ENCODE peak calls at places on chromosome X, in six cellular contexts. M is brain microvascular endothelial cell, E is prostate gland, T is suprapubic skin, K is lung, P is lower lobe of right lung. X is an unnamed sample. For H3K27me3, the result is how much of the 10 kb centered on the place peaks cover.

GRCh38 chrX:52577464-52578173 is 60.8 kb upstream of the XAGE1B start:
- DNase-seq in M (no peak), E (no peak), P (no peak), T (no peak), K (no peak), X (no peak)

GRCh38 chrX:22135171-22135711 is 103.1 kb downstream of the PHEX start:
- DNase-seq in K (no peak), M (peak), E (peak), T (no peak), P (no peak), X (no peak)

GRCh38 chrX:66635360-66635759 is 3.5 kb downstream of the EDA2R start:
- DNase-seq in E (no peak), P (no peak), T (no peak), K (no peak), M (peak), X (no peak)

GRCh38 chrX:20029728-20030127 is 38.9 kb upstream of the BCLAF3 start:
- DNase-seq in M (no peak), E (peak), K (no peak), T (no peak), P (no peak), X (no peak)

GRCh38 chrX:125727117-125727516 is 407.4 kb downstream of the TEX13C start:
- DNase-seq in E (no peak), T (no peak), M (no peak), P (no peak), K (no peak), X (no peak)

GRCh38 chrX:1598021-1598875 is 6.8 kb downstream of the AKAP17A start:
- DNase-seq in M (no peak), P (peak), E (no peak), K (no peak), T (peak), X (no peak)

GRCh38 chrX:48802089-48802812 is 384 bp downstream of the HDAC6 start:
- DNase-seq in T (peak), K (peak), P (peak), M (peak), E (peak), X (peak)

GRCh38 chrX:31266172-31267076 is 194.6 kb upstream of the FTHL17 start:
- DNase-seq in M (no peak), E (peak), T (peak), P (peak), K (peak), X (no peak)

GRCh38 chrX:44705817-44706551 is 137.8 kb upstream of the DUSP21 start:
- DNase-seq in P (no peak), M (no peak), E (no peak), T (no peak), K (no peak), X (no peak)

GRCh38 chrX:30196322-30196721 is 19.0 kb upstream of the MAGEB2 start:
- DNase-seq in P (no peak), T (no peak), K (no peak), E (no peak), M (peak), X (no peak)

GRCh38 chrX:133994576-133994975 is 9.2 kb upstream of the GPC3 start:
- DNase-seq in E (no peak), T (no peak), P (no peak), K (no peak), M (no peak), X (no peak)

GRCh38 chrX:138648570-138648969 is 62.9 kb downstream of the FGF13 start:
- DNase-seq in E (no peak), K (no peak), T (no peak), P (no peak), M (no peak), X (no peak)

GRCh38 chrX:39903343-39903742 is 194.4 kb downstream of the BCOR start:
- DNase-seq in M (no peak), T (no peak), E (no peak), P (no peak), K (no peak), X (no peak)

GRCh38 chrX:66163849-66164401 is at the start of gene HEPH:
- DNase-seq in M (no peak), E (no peak), K (no peak), T (no peak), P (no peak), X (no peak)

GRCh38 chrX:51976503-51976902 is 83.1 kb downstream of the MAGED1 start:
- DNase-seq in E (no peak), T (no peak), K (no peak), P (no peak), M (no peak), X (no peak)

GRCh38 chrX:53089224-53089842 is 4.6 kb upstream of the KANTR start:
- DNase-seq in P (peak), T (no peak), E (peak), M (peak), K (no peak), X (no peak)

GRCh38 chrX:48715876-48716502 is 19.5 kb downstream of the SUV39H1 start:
- DNase-seq in T (no peak), P (no peak), K (no peak), M (no peak), E (no peak), X (no peak)

GRCh38 chrX:145751943-145752342 is 65.7 kb upstream of the SLITRK2 start:
- DNase-seq in P (no peak), T (no peak), M (peak), K (no peak), E (no peak), X (no peak)

GRCh38 chrX:43813898-43814297 is 68.4 kb downstream of the MAOB start:
- DNase-seq in K (no peak), M (no peak), E (no peak), T (no peak), P (no peak), X (no peak)

GRCh38 chrX:9529223-9529622 is 64.4 kb downstream of the TBL1X start:
- DNase-seq in P (no peak), E (no peak), K (no peak), M (no peak), T (no peak), X (no peak)

GRCh38 chrX:24479924-24480722 is 15.0 kb downstream of the PDK3 start:
- DNase-seq in M (no peak), P (peak), E (no peak), T (no peak), K (peak), X (no peak)

GRCh38 chrX:9494806-9495205 is 29.9 kb downstream of the TBL1X start:
- DNase-seq in P (no peak), T (no peak), K (no peak), E (no peak), M (no peak), X (no peak)

GRCh38 chrX:38636949-38637819 is 75.8 kb downstream of the TSPAN7 start:
- DNase-seq in K (no peak), P (no peak), M (no peak), T (no peak), E (peak), X (no peak)

GRCh38 chrX:138765061-138765460 is 53.5 kb upstream of the FGF13 start:
- DNase-seq in K (no peak), T (no peak), P (no peak), M (no peak), E (no peak), X (no peak)

GRCh38 chrX:71909956-71910355 is 689 bp upstream of the NHSL2 start:
- DNase-seq in M (no peak), P (no peak), E (no peak), T (no peak), K (no peak), X (no peak)

GRCh38 chrX:76971393-76972376 is 475.5 kb upstream of the FGF16 start:
- DNase-seq in M (no peak), T (no peak), K (no peak), P (no peak), E (no peak), X (no peak)

DNA sequence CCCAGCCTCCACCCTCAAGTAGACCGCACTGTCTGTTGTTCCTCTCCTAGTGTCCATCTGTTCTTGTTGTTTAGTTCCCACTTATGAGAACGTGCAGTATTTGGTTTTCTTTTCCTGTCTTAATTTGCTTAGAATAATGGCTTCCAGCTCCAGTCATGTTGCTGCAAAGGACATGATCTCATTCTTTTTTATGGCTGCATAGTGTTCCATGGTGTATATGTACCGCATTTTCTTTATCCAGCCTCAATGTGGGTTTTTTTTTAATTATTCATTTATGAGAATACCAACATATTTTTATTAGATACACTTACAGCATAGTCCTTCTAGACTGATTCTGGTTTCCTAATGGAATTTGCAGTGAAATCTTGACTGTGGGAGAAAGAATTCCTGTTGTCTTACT is 1.3 kb downstream of the VMA21 start:
- DNase-seq in T (no peak), P (no peak), K (no peak), E (no peak), M (no peak), X (no peak)
- H3K4me3 ChIP-seq in T (peak), P (no peak), K (no peak), E (no peak), M (no peak), X (no peak)

GRCh38 chrX:107775000-107775733 is 420 bp downstream of the TSC22D3 start:
- DNase-seq in K (no peak), P (no peak), M (no peak), E (no peak), T (no peak), X (no peak)
- H3K27ac ChIP-seq in K (peak), P (peak), M (no peak), E (peak), T (peak), X (peak)

DNA sequence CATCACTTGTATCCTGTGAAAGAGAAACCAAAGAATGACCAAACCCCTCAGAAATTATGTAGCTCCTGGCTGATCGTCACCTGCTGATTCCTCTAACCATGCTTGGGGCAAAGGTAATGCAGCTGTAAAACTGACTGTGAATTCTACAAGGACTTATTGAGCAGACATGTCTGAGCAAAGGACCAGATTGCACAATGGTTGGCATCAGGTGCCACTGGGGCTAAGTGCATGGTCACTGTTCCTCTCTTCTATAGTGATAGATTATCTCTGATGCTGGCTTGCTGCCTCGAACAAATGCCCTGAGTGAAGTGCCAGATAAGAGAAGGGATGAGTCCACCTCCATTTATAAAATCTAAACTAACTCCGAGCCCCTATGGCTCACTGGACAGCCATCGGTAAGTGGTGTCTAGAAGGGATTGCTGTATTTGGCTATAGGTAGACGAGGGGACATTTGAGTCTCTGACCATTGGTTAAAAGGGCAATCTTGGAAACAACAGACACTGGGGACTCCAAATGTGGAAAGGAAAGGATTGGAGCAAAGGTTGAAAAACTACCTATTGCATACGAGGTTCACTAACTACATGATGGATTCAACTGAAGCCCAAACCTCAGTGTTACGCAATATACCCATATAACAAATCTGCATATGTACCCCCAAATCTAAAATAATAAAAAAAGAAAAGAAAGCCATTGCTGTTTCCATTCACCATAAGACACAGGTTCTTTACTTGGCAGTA is 110.8 kb upstream of the IGSF1 start:
- DNase-seq in P (no peak), K (no peak), M (no peak), T (no peak), E (no peak), X (no peak)
- H3K27me3 ChIP-seq in P (under half), K (under half), M (under half), T (under half), E (under half), X (under half)

DNA sequence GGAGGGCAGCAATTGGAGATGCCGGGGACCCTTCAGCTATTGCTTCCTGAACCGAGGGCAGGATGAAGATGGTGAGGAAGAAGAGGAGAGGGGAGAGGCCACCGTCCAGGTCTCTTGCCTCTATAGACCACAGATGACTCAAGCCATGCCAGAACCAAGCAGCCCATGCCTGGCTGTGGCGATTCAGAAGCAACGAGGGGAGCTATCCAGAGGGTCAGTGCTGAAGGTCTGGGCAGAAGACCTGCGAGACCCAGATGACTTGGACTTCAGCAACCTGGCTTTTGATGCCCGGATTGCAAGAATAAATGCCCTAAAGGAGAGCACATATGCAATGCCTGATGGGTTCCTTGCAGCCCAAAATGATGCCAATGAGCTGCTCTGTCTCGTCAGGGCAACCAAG is 70.2 kb upstream of the PRPS2 start:
- DNase-seq in E (no peak), K (no peak), P (no peak), T (no peak), M (no peak), X (no peak)
- H3K4me3 ChIP-seq in E (no peak), K (no peak), P (no peak), T (no peak), M (no peak), X (no peak)

X was measured in right atrium auricular region.